ENCODE peak calls at places on chromosomes 3 and 15, in nine cellular contexts. R is D341Med; Z is AG08396; S is sigmoid colon; Q is stimulated activated CD8-positive, alpha-beta memory T cell treated with anti-CD3 and anti-CD28 coated beads, Interleukin-15, amount 100 ng/mL, for 1 hour; N is activated CD4-positive, alpha-beta T cell treated with anti-CD3 and anti-CD28 coated beads, Interleukin-2, amount 50 U/mL, for 1 hour; C is effector CD4-positive, alpha-beta T cell; G is EH; U is ACHN. L is an unnamed sample.

GRCh38 chr3:173938159-173938558 is 540.6 kb downstream of the NLGN1 start:
- DNase-seq in C (no peak), Z (peak), R (no peak), U (peak), S (no peak), G (peak), Q (no peak), N (no peak), L (no peak)

GRCh38 chr3:72100062-72100511 is 315.1 kb upstream of the PROK2 start:
- DNase-seq in N (no peak), R (no peak), Q (no peak), Z (no peak), S (peak), U (no peak), C (no peak), G (no peak), L (no peak)

GRCh38 chr3:10695595-10696285 is 120.3 kb upstream of the SLC6A11 start:
- DNase-seq in Q (no peak), R (no peak), G (no peak), U (no peak), S (no peak), C (no peak), Z (no peak), N (no peak), L (no peak)

GRCh38 chr3:45870099-45870498 is 16.2 kb upstream of the CCR9 start:
- DNase-seq in Q (peak), Z (no peak), U (no peak), R (no peak), C (peak), G (no peak), N (peak), S (no peak), L (peak)

GRCh38 chr15:40130799-40131502 is 22.3 kb upstream of the BMF start:
- DNase-seq in Q (no peak), G (no peak), S (no peak), Z (no peak), C (no peak), U (no peak), R (no peak), N (no peak), L (no peak)

GRCh38 chr3:114213669-114214541 is 23.5 kb downstream of the ZNF80 start:
- DNase-seq in U (peak), Q (peak), Z (peak), R (no peak), C (peak), S (no peak), N (peak), G (peak), L (peak)

GRCh38 chr3:125585595-125586223 is 9.6 kb downstream of the OSBPL11 start:
- DNase-seq in U (peak), S (peak), N (peak), R (peak), Z (peak), C (peak), G (peak), Q (no peak), L (peak)

GRCh38 chr3:168865022-168865551 is 769.4 kb upstream of the GOLIM4 start:
- DNase-seq in U (peak), G (peak), S (no peak), Q (no peak), Z (peak), C (no peak), R (no peak), N (no peak), L (no peak)

GRCh38 chr3:72821170-72821781 is 27.0 kb downstream of the SHQ1 start:
- DNase-seq in S (peak), G (peak), C (no peak), N (no peak), Q (no peak), Z (no peak), U (no peak), R (no peak), L (no peak)